ENCODE peak calls at places on chromosomes 3 and 15, in four cellular contexts. H, Q, S and R are unnamed samples.

GRCh38 chr3:65551945-65552344 is 486.8 kb downstream of the MAGI1 start:
- DNase-seq in S (no peak), Q (no peak), H (no peak), R (no peak)

GRCh38 chr15:69861331-69862171 is 236.2 kb downstream of the TLE3 start:
- DNase-seq in H (peak; percentile 67), S (no peak), Q (no peak), R (no peak)

GRCh38 chr15:78070049-78070698 is 7.3 kb downstream of the TBC1D2B start:
- DNase-seq in Q (no peak), H (no peak), S (peak; percentile 79), R (no peak)

GRCh38 chr3:95350066-95350465 is 1287.2 kb downstream of the NSUN3 start:
- DNase-seq in Q (no peak), H (no peak), S (no peak), R (no peak)

GRCh38 chr15:33243393-33243792 is 48.9 kb upstream of the FMN1 start:
- DNase-seq in Q (no peak), S (no peak), H (no peak), R (no peak)

GRCh38 chr3:127831723-127832172 is 9.4 kb upstream of the MGLL start:
- DNase-seq in H (peak; percentile 42), S (peak; percentile 73), Q (peak; percentile 68), R (peak; percentile 61)

GRCh38 chr15:71044006-71044405 is 71.3 kb upstream of the THSD4 start:
- DNase-seq in Q (no peak), H (no peak), S (no peak), R (no peak)

GRCh38 chr3:110686691-110687090 is 384.9 kb upstream of the NECTIN3 start:
- DNase-seq in H (no peak), Q (no peak), S (no peak), R (no peak)

GRCh38 chr15:86879250-86880229 is 799.9 kb downstream of the AGBL1 start:
- DNase-seq in S (no peak), H (no peak), Q (no peak), R (peak; percentile 80)

GRCh38 chr3:126827121-126827520 is 123.1 kb downstream of the CHCHD6 start:
- DNase-seq in S (no peak), Q (no peak), H (no peak), R (peak; percentile 72)

GRCh38 chr3:112117826-112118571 is 15.0 kb downstream of the GCSAM start:
- DNase-seq in H (peak; percentile 16), Q (no peak), S (peak; percentile 68), R (no peak)
- TF ChIP-seq CTCF in H (no peak), Q (no peak), S (no peak), R (no peak)

GRCh38 chr3:50117120-50117519 is 28.4 kb downstream of the RBM5 start:
- DNase-seq in H (no peak), S (no peak), Q (no peak), R (no peak)

GRCh38 chr3:50112462-50112861 is 23.7 kb downstream of the RBM5 start:
- DNase-seq in Q (peak; percentile 36), S (peak; percentile 40), H (no peak), R (no peak)

DNA sequence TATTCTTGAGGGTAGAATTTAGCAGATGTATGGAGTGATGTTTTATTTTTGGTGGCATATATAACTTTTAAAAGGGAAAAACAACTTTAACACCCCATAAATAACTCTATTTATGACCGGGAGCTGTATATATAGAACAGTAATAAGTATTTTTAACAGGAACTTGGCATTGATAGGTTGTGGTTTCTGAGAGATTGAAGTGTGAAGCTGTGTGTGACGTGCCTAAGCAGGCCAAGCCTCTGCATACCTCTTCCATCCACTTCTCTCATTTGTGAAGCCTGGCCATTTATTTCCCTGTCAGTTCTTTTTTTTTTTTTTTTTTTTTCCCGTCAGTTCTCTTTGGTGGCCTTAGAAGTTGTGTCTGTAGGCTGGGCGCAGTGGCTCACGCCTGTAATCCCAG is 23.0 kb downstream of the RBM5 start:
- DNase-seq in Q (no peak), H (no peak), S (peak; percentile 6), R (no peak)
- H3K36me3 ChIP-seq in Q (peaks cover 43% of the 10 kb centered on the region), H (peaks cover 94% of the 10 kb centered on the region), S (peaks cover 19% of the 10 kb centered on the region), R (peaks cover 100% of the 10 kb centered on the region)

GRCh38 chr3:160754855-160755747 is 930 bp upstream of the PPM1L start:
- DNase-seq in S (peak; percentile 97), Q (peak; percentile 96), H (peak; percentile 94), R (peak; percentile 94)

GRCh38 chr3:160754371-160754854 is 1.6 kb upstream of the PPM1L start:
- DNase-seq in Q (peak; percentile 42), H (peak; percentile 52), S (peak; percentile 62), R (peak; percentile 60)

GRCh38 chr3:160756907-160757623 is 1.0 kb downstream of the PPM1L start:
- DNase-seq in H (no peak), S (peak; percentile 47), Q (peak; percentile 28), R (peak; percentile 15)

GRCh38 chr3:160755776-160756304 is at the start of gene PPM1L:
- DNase-seq in Q (peak; percentile 69), H (peak; percentile 55), S (peak; percentile 78), R (peak; percentile 60)

DNA sequence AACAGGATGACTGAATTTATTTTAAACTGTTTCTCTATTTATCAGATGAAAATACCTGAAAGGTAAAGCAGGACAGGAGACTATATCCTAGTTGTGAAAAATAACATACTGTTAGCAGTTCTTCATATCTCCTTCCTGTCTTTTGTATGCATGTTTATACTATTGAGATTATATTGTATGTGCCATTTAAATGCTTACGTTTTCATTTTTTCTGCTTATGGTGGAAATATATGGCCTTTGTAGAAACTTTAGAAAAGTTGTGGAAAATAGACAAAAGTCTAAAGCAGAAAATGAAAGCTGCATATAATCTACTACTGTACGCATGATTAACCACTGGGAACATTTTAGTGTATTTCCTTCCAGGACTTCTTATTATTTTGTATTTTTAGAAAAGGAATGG is 2.1 kb upstream of the PPM1L start:
- DNase-seq in Q (no peak), H (no peak), S (no peak), R (no peak)
- H3K27ac ChIP-seq in Q (peak overlapping the region; percentile 96), H (peak overlapping the region; percentile 95), S (peak overlapping the region; percentile 92), R (peak overlapping the region; percentile 89)

DNA sequence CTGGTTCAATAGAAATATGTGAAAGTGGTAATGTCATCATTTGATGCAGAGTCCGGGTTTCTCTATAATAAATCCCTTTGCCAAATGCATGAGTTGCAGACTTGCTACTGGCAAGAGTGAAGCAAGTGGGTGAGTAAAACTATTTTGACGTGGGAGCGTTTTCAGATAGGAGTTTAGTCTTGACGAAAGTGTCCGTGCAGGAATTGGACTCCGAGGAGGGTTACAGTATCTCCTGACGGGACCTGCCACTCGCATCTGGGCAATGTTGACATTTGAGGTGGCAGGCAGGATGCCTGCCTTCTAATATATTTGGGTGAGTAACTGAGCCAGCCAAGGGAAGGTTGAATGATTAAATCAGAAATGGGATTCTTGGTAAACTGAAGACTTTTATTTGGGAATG is 16.0 kb downstream of the CDV3 start:
- DNase-seq in H (no peak), S (no peak), Q (peak; percentile 13), R (no peak)
- TF ChIP-seq CTCF in H (no peak), S (no peak), Q (no peak), R (no peak)

GRCh38 chr3:56958879-56959607 is 101.4 kb upstream of the SPATA12 start:
- DNase-seq in Q (no peak), S (no peak), H (no peak), R (no peak)
- H3K36me3 ChIP-seq in Q (no peaks in the 10 kb centered on the region), S (no peaks in the 10 kb centered on the region), H (no peaks in the 10 kb centered on the region), R (no peaks in the 10 kb centered on the region)

GRCh38 chr15:77063249-77063648 is 7.7 kb downstream of the TSPAN3 start:
- DNase-seq in Q (no peak), S (no peak), H (no peak), R (no peak)
- H3K27ac ChIP-seq in Q (no peak overlapping the region), S (no peak overlapping the region), H (no peak overlapping the region), R (peak overlapping the region; percentile 84)

DNA sequence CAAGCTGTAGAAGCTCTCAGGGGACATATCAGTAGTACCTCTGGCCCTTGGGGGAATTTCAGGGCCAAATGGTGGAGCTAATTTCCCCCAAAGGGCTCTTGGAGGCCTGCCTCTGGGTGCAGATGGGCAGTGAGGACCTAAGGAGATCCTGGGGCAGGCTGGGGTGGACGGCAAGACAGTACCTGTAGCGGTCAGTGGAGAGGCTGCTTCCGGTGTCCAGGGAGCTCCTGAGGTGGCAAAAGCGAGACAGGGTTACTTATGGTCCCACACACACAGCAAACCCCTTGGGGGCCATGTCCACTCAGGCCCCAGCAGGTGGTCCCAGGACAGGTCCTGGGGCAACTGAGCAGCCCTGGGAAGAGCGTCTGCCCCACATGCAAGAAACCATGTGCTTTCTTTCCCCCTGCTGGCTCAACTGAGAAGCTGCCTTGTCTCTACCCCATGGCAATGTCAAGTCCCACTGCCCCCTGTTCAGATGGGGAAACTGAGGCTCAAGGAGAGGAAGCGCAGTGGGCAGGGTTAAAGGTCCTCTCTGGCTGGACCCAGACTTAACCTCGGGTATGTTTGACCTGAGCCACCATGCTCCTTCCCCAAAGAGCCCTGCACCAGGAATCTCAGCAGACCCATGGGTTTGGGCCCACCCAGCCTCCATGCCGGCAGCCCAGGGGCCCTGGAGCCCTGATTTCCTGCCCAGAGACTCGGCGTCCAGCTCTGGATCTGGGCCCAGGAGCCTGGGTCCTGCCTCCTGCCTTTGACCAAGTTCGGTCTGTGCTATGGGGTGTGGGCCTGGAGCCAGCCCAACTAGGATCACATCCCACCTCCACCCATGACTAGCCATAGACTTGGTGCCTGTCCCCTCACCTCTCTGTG is 25.7 kb downstream of the IQSEC1 start:
- DNase-seq in Q (no peak), H (no peak), S (no peak), R (no peak)
- TF ChIP-seq CTCF in Q (no peak), H (peak; percentile 51), S (no peak), R (no peak)

DNA sequence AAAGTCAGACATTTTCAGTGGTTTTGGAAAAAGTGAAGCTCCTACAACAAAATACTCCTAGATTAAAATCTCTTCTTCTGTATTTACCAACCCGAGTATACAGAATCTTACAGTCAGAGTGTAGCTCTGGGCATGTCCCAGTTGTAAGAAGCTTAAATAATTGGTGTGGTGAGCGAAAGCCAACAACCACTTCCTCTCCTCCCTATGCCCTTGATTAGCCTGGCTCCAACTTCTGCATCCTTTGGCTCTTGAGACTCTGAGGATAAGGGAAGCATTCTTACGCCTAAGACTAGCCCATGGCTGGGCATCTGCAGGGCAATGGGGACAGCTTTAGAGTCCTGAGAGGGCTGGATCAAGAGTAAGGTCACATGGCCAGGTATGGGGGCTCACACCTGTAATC is 25.5 kb downstream of the RFT1 start:
- DNase-seq in H (no peak), S (no peak), Q (no peak), R (no peak)
- H3K36me3 ChIP-seq in H (peaks cover 9% of the 10 kb centered on the region), S (no peaks in the 10 kb centered on the region), Q (no peaks in the 10 kb centered on the region), R (peaks cover 2% of the 10 kb centered on the region)